ENCODE peak calls at places on chromosomes 13 and 19, in ten cellular contexts. V, K, W, I, N, Z, Q, O, E and F are unnamed samples.

GRCh38 chr19:453606-454005 is 7.2 kb downstream of the SHC2 start:
- DNase-seq in V (no peak), K (no peak), W (no peak), I (no peak), N (no peak), Z (peak), Q (no peak), O (no peak), E (no peak), F (no peak)

GRCh38 chr13:36763322-36763721 is 55.7 kb upstream of the RFXAP start:
- DNase-seq in V (no peak), K (no peak), W (no peak), I (no peak), N (no peak), Z (no peak), Q (no peak), O (no peak), E (no peak), F (peak)

GRCh38 chr13:34201050-34201913 is 383.3 kb downstream of the RFC3 start:
- DNase-seq in V (peak), K (no peak), W (peak), I (peak), N (no peak), Z (no peak), Q (no peak), O (no peak), E (no peak), F (peak)

GRCh38 chr19:2469102-2469914 is 6.6 kb upstream of the GADD45B start:
- DNase-seq in V (peak), K (peak), W (peak), I (peak), N (no peak), Z (no peak), Q (no peak), O (no peak), E (no peak), F (peak)

GRCh38 chr19:35755550-35756371 is 1.1 kb downstream of the HSPB6 start:
- DNase-seq in V (peak), K (no peak), W (peak), I (no peak), N (peak), Z (peak), Q (no peak), O (no peak), E (peak), F (peak)

GRCh38 chr19:15769586-15769985 is 17.9 kb upstream of the OR10H5 start:
- DNase-seq in V (no peak), K (no peak), W (no peak), I (no peak), N (no peak), Z (no peak), Q (no peak), O (no peak), E (no peak), F (no peak)

GRCh38 chr13:113904411-113904810 is 40.5 kb upstream of the GAS6 start:
- DNase-seq in V (no peak), K (peak), W (peak), I (peak), N (peak), Z (peak), Q (no peak), O (no peak), E (peak), F (peak)

GRCh38 chr13:106471957-106472543 is 63.4 kb downstream of the EFNB2 start:
- DNase-seq in V (peak), K (peak), W (peak), I (peak), N (peak), Z (no peak), Q (no peak), O (peak), E (peak), F (peak)

GRCh38 chr13:83221813-83222241 is 660.4 kb downstream of the SLITRK1 start:
- DNase-seq in V (peak), K (no peak), W (no peak), I (peak), N (no peak), Z (no peak), Q (no peak), O (peak), E (no peak), F (peak)

GRCh38 chr19:1496714-1497577 is 6.0 kb downstream of the REEP6 start:
- DNase-seq in V (no peak), K (no peak), W (no peak), I (no peak), N (no peak), Z (no peak), Q (no peak), O (no peak), E (no peak), F (no peak)

GRCh38 chr13:100650321-100650720 is 24.3 kb downstream of the TMTC4 start:
- DNase-seq in V (no peak), K (no peak), W (no peak), I (no peak), N (no peak), Z (no peak), Q (no peak), O (no peak), E (no peak), F (no peak)

DNA sequence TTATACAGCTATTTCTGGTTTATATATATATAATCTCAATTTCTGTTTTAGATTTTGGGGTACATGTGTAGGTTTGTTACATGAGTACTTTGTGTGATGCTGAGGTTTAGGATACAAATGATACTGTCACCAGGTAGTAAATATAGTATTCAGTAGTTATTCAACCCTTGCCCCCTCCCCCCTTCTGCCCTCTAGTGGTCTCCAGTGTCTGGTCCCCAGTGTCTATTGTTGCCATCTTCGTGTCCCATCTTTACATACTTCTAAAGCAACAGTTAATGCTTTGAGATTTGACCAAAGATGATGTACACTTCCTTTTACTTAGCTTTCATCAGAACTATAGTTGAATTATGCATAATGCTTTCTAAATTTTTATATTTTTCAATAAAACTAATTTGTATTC is 1623.4 kb upstream of the PRR20A start:
- DNase-seq in V (no peak), K (no peak), W (no peak), I (peak), N (no peak), Z (no peak), Q (no peak), O (no peak), E (no peak), F (no peak)
- TF ChIP-seq CTCF in V (no peak), K (no peak), W (no peak), I (peak), N (no peak), Z (no peak), Q (peak), O (peak), E (no peak), F (no peak)

GRCh38 chr13:71483733-71484132 is 383.3 kb downstream of the DACH1 start:
- DNase-seq in V (no peak), K (no peak), W (no peak), I (no peak), N (no peak), Z (no peak), Q (no peak), O (no peak), E (no peak), F (no peak)

GRCh38 chr13:71477735-71478134 is 389.3 kb downstream of the DACH1 start:
- DNase-seq in V (no peak), K (no peak), W (no peak), I (peak), N (no peak), Z (no peak), Q (no peak), O (peak), E (no peak), F (peak)
- TF ChIP-seq CTCF in V (peak), K (peak), W (peak), I (peak), N (no peak), Z (peak), Q (peak), O (peak), E (no peak), F (peak)

GRCh38 chr13:66205807-66206206 is 1024.3 kb downstream of the PCDH9 start:
- DNase-seq in V (no peak), K (no peak), W (no peak), I (no peak), N (no peak), Z (no peak), Q (no peak), O (no peak), E (no peak), F (no peak)

GRCh38 chr13:66195238-66195637 is 1034.9 kb downstream of the PCDH9 start:
- DNase-seq in V (no peak), K (no peak), W (no peak), I (no peak), N (no peak), Z (no peak), Q (no peak), O (no peak), E (no peak), F (no peak)

DNA sequence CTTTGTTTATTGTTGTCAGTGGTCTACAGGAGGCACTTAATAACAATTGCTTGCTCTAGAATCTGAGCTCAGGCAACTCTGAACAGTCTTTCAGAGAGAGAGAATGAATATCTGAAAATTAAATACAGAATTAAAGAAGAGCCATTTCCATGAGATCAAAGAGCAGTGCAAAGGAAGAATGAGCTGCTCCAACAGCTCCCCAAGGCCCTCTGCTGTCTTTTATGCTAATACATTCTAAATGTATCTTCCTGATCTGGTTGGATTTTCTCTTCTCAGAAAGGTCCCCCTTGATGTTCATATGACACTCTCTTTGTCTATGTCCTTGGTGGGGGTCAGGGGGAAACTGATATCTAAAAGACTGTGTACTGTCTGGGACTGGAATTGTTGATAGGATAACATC is 1029.6 kb downstream of the PCDH9 start:
- DNase-seq in V (peak), K (no peak), W (no peak), I (no peak), N (no peak), Z (no peak), Q (no peak), O (no peak), E (no peak), F (no peak)
- TF ChIP-seq CTCF in V (peak), K (no peak), W (no peak), I (no peak), N (no peak), Z (no peak), Q (peak), O (no peak), E (no peak), F (peak)

DNA sequence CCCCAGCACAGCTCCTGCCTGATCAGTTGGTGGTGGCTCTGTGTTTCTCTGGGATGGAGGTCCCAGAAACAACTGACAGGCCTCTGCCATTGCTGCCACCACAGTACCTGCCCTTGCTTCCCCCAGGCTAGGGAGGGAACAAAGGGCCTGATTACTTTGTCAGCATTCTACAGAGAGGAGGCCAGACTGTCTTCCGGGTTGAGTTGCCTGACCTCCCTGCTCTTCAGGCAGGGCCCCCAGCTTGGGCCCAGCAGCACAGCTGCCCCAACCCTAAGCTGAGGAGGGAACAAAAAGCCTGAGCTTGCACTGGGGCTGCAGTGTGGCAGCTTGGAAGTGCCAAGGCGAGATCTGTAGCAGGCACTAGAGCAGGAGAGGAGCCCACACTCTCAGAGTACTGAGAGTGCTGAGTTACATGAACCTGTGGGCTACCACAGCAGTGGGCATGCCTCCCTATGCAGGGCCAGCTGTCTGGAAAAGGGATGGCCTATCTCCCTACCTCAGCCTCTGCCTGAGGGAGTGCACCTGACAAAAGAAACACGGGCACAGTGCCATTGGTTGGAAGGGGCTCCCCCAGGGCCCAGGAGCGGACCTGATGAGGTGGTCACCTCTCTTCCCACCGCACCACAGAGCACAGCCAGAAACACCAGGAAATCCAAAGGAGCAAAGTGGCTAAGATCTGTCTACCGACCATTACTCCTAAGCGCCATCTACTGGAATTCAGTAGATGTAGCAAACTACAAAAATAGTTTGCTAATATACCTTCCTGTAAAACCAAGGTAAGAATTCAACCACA is 24.4 kb downstream of the SLC25A15 start:
- DNase-seq in V (peak), K (peak), W (peak), I (peak), N (no peak), Z (no peak), Q (no peak), O (peak), E (no peak), F (peak)
- TF ChIP-seq CTCF in V (peak), K (peak), W (peak), I (peak), N (no peak), Z (peak), Q (peak), O (peak), E (peak), F (peak)

DNA sequence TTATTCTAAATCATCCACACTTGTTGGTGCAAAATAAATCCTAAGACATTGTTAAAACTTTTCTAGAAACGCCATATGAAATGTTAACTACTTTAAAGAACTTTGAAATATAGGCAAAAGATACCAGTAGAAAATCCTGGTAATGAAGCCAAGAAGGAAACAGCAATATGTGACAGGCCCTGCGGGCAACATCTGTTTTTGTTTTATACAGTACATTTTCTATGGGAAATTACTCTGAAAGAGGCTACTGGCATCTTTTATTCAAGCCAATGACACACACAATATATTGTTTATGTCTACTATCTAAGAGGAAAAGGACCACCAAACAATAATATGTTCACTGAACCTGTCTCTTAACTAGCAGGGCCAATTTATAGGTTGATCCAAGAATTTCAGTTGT is 829.7 kb downstream of the PCDH17 start:
- DNase-seq in V (no peak), K (no peak), W (no peak), I (no peak), N (no peak), Z (no peak), Q (no peak), O (no peak), E (no peak), F (no peak)
- TF ChIP-seq CTCF in V (no peak), K (no peak), W (no peak), I (no peak), N (no peak), Z (no peak), Q (no peak), O (no peak), E (no peak), F (no peak)

GRCh38 chr19:17079710-17080440 is 4.3 kb downstream of the MYO9B start:
- DNase-seq in V (peak), K (peak), W (peak), I (peak), N (peak), Z (no peak), Q (no peak), O (peak), E (peak), F (peak)
- TF ChIP-seq CTCF in V (peak), K (peak), W (peak), I (peak), N (peak), Z (peak), Q (peak), O (peak), E (peak), F (peak)

DNA sequence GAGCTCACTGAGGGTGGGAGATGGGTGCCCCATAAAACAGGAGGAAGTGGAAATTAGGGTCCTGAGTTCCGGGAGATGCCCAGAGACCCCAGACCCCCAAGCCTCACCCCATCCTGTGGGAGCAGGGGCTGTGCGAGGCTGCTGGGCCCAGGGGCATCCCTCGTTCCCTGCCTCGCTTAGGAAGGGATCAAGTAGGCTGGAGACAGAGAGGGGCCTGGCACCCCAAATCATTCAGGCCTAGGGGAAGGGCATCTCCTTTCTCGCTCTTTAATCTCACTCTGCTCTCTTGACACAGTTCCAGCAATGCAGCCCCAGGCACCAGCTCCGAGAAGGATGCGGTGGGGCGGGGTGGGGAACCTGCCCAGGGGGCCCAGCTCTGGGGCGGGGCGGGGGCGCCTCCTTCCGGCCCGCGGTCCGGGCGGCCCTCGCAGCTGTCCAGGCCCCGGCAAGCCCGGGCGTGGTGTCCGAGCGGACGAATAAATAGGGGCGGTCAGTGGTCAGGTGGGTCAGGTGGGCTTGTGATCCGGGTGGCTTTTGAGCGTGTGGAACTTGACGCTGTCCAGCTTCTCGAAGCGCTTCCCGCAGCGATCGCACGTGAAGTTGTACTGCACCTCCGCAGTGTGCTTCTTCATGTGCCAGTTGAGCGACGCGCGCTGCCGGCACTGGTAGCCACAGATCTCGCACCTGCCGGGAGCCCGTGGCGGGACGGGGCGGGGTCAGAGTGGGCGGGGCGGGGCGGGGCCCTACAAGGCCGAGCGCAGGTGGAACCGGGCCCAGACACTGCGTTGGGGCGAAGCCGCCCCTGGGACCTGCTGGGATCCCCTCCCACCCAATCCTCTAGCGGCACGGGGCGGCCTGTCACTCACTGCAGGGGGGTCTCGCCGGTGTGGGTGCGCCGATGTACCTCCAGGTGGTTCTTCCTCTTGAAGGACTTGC is 2.6 kb upstream of the ELAVL3 start:
- DNase-seq in V (no peak), K (no peak), W (no peak), I (no peak), N (no peak), Z (no peak), Q (no peak), O (no peak), E (no peak), F (no peak)
- TF ChIP-seq CTCF in V (no peak), K (no peak), W (no peak), I (no peak), N (no peak), Z (no peak), Q (no peak), O (no peak), E (no peak), F (no peak)